ENCODE peak calls at places on chromosomes 2 and 18, in ten cellular contexts. One of them, this sample, is unnamed.
A peak's percentile ranks its signal among the peaks of the same experiment; 100 is the strongest.

GRCh38 chr2:238420878-238421694 is 5.6 kb upstream of the ASB1 start:
- DNase-seq in iPS-NIHi11: no peak
- DNase-seq in GM12865: no peak
- DNase-seq in left colon: no peak
- DNase-seq in T-helper 17 cell: no peak
- DNase-seq in adipocyte: no peak
- DNase-seq in activated CD4-positive, alpha-beta T cell treated with anti-CD3 and anti-CD28 coated beads, Interleukin-2, amount 50 U/mL, for 24 hours: no peak
- DNase-seq in PC-9: no peak
- DNase-seq in uterus: no peak
- DNase-seq in lower lobe of right lung: no peak
- DNase-seq in this sample: no peak

GRCh38 chr2:116953-117352 is 70.6 kb upstream of the FAM110C start:
- DNase-seq in iPS-NIHi11: no peak
- DNase-seq in GM12865: no peak
- DNase-seq in left colon: no peak
- DNase-seq in T-helper 17 cell: no peak
- DNase-seq in adipocyte: no peak
- DNase-seq in activated CD4-positive, alpha-beta T cell treated with anti-CD3 and anti-CD28 coated beads, Interleukin-2, amount 50 U/mL, for 24 hours: no peak
- DNase-seq in PC-9: no peak
- DNase-seq in uterus: no peak
- DNase-seq in lower lobe of right lung: no peak
- DNase-seq in this sample: no peak

GRCh38 chr2:100264121-100264520 is 58.2 kb downstream of the LONRF2 start:
- DNase-seq in iPS-NIHi11: no peak
- DNase-seq in GM12865: no peak
- DNase-seq in left colon: no peak
- DNase-seq in T-helper 17 cell: no peak
- DNase-seq in adipocyte: no peak
- DNase-seq in activated CD4-positive, alpha-beta T cell treated with anti-CD3 and anti-CD28 coated beads, Interleukin-2, amount 50 U/mL, for 24 hours: no peak
- DNase-seq in PC-9: no peak
- DNase-seq in uterus: no peak
- DNase-seq in lower lobe of right lung: no peak
- DNase-seq in this sample: no peak

GRCh38 chr18:74951165-74951760 is 257.7 kb downstream of the PTGR3 start:
- DNase-seq in iPS-NIHi11: no peak
- DNase-seq in GM12865: peak; percentile 35
- DNase-seq in left colon: peak; percentile 36
- DNase-seq in T-helper 17 cell: no peak
- DNase-seq in adipocyte: peak; percentile 88
- DNase-seq in activated CD4-positive, alpha-beta T cell treated with anti-CD3 and anti-CD28 coated beads, Interleukin-2, amount 50 U/mL, for 24 hours: no peak
- DNase-seq in PC-9: peak; percentile 43
- DNase-seq in uterus: no peak
- DNase-seq in lower lobe of right lung: peak; percentile 75
- DNase-seq in this sample: no peak

GRCh38 chr18:6414118-6414722 is 491 bp downstream of the L3MBTL4 start:
- DNase-seq in iPS-NIHi11: peak; percentile 75
- DNase-seq in GM12865: peak; percentile 80
- DNase-seq in left colon: peak; percentile 80
- DNase-seq in T-helper 17 cell: no peak
- DNase-seq in adipocyte: peak; percentile 52
- DNase-seq in activated CD4-positive, alpha-beta T cell treated with anti-CD3 and anti-CD28 coated beads, Interleukin-2, amount 50 U/mL, for 24 hours: no peak
- DNase-seq in PC-9: no peak
- DNase-seq in uterus: peak; percentile 65
- DNase-seq in lower lobe of right lung: peak; percentile 87
- DNase-seq in this sample: no peak

GRCh38 chr2:222380456-222380855 is 43.9 kb upstream of the SGPP2 start:
- DNase-seq in iPS-NIHi11: no peak
- DNase-seq in GM12865: no peak
- DNase-seq in left colon: no peak
- DNase-seq in T-helper 17 cell: no peak
- DNase-seq in adipocyte: no peak
- DNase-seq in activated CD4-positive, alpha-beta T cell treated with anti-CD3 and anti-CD28 coated beads, Interleukin-2, amount 50 U/mL, for 24 hours: no peak
- DNase-seq in PC-9: no peak
- DNase-seq in uterus: no peak
- DNase-seq in lower lobe of right lung: no peak
- DNase-seq in this sample: no peak

GRCh38 chr2:171279983-171280790 is 119.5 kb upstream of the TLK1 start:
- DNase-seq in iPS-NIHi11: no peak
- DNase-seq in GM12865: no peak
- DNase-seq in left colon: no peak
- DNase-seq in T-helper 17 cell: no peak
- DNase-seq in adipocyte: no peak
- DNase-seq in activated CD4-positive, alpha-beta T cell treated with anti-CD3 and anti-CD28 coated beads, Interleukin-2, amount 50 U/mL, for 24 hours: no peak
- DNase-seq in PC-9: no peak
- DNase-seq in uterus: no peak
- DNase-seq in lower lobe of right lung: no peak
- DNase-seq in this sample: no peak

GRCh38 chr2:9558948-9559381 is 3.3 kb upstream of the ADAM17 start:
- DNase-seq in iPS-NIHi11: no peak
- DNase-seq in GM12865: peak; percentile 24
- DNase-seq in left colon: no peak
- DNase-seq in T-helper 17 cell: no peak
- DNase-seq in adipocyte: peak; percentile 95
- DNase-seq in activated CD4-positive, alpha-beta T cell treated with anti-CD3 and anti-CD28 coated beads, Interleukin-2, amount 50 U/mL, for 24 hours: no peak
- DNase-seq in PC-9: peak; percentile 99
- DNase-seq in uterus: peak; percentile 46
- DNase-seq in lower lobe of right lung: no peak
- DNase-seq in this sample: no peak

GRCh38 chr2:54898451-54899226 is 151.6 kb downstream of the RTN4 start:
- DNase-seq in iPS-NIHi11: no peak
- DNase-seq in GM12865: no peak
- DNase-seq in left colon: no peak
- DNase-seq in T-helper 17 cell: no peak
- DNase-seq in adipocyte: no peak
- DNase-seq in activated CD4-positive, alpha-beta T cell treated with anti-CD3 and anti-CD28 coated beads, Interleukin-2, amount 50 U/mL, for 24 hours: no peak
- DNase-seq in PC-9: no peak
- DNase-seq in uterus: no peak
- DNase-seq in lower lobe of right lung: no peak
- DNase-seq in this sample: no peak

GRCh38 chr2:54750040-54750439 is 26.6 kb downstream of the EML6 start:
- DNase-seq in iPS-NIHi11: no peak
- DNase-seq in GM12865: no peak
- DNase-seq in left colon: no peak
- DNase-seq in T-helper 17 cell: no peak
- DNase-seq in adipocyte: no peak
- DNase-seq in activated CD4-positive, alpha-beta T cell treated with anti-CD3 and anti-CD28 coated beads, Interleukin-2, amount 50 U/mL, for 24 hours: no peak
- DNase-seq in PC-9: no peak
- DNase-seq in uterus: no peak
- DNase-seq in lower lobe of right lung: no peak
- DNase-seq in this sample: no peak

GRCh38 chr2:190637331-190637734 is 11.6 kb upstream of the NAB1 start:
- DNase-seq in iPS-NIHi11: no peak
- DNase-seq in GM12865: no peak
- DNase-seq in left colon: no peak
- DNase-seq in T-helper 17 cell: no peak
- DNase-seq in adipocyte: peak; percentile 71
- DNase-seq in activated CD4-positive, alpha-beta T cell treated with anti-CD3 and anti-CD28 coated beads, Interleukin-2, amount 50 U/mL, for 24 hours: no peak
- DNase-seq in PC-9: no peak
- DNase-seq in uterus: no peak
- DNase-seq in lower lobe of right lung: no peak
- DNase-seq in this sample: no peak

GRCh38 chr2:200777275-200777674 is 34.4 kb upstream of the BZW1 start:
- DNase-seq in iPS-NIHi11: no peak
- DNase-seq in GM12865: no peak
- DNase-seq in left colon: no peak
- DNase-seq in T-helper 17 cell: no peak
- DNase-seq in adipocyte: no peak
- DNase-seq in activated CD4-positive, alpha-beta T cell treated with anti-CD3 and anti-CD28 coated beads, Interleukin-2, amount 50 U/mL, for 24 hours: no peak
- DNase-seq in PC-9: peak; percentile 63
- DNase-seq in uterus: no peak
- DNase-seq in lower lobe of right lung: no peak
- DNase-seq in this sample: no peak

GRCh38 chr2:85945576-85945975 is 56.8 kb upstream of the ST3GAL5 start:
- DNase-seq in iPS-NIHi11: no peak
- DNase-seq in GM12865: no peak
- DNase-seq in left colon: no peak
- DNase-seq in T-helper 17 cell: no peak
- DNase-seq in adipocyte: no peak
- DNase-seq in activated CD4-positive, alpha-beta T cell treated with anti-CD3 and anti-CD28 coated beads, Interleukin-2, amount 50 U/mL, for 24 hours: no peak
- DNase-seq in PC-9: no peak
- DNase-seq in uterus: no peak
- DNase-seq in lower lobe of right lung: no peak
- DNase-seq in this sample: no peak

GRCh38 chr2:217090024-217090473 is 230.2 kb upstream of the TNP1 start:
- DNase-seq in iPS-NIHi11: no peak
- DNase-seq in GM12865: peak; percentile 85
- DNase-seq in left colon: no peak
- DNase-seq in T-helper 17 cell: no peak
- DNase-seq in adipocyte: no peak
- DNase-seq in activated CD4-positive, alpha-beta T cell treated with anti-CD3 and anti-CD28 coated beads, Interleukin-2, amount 50 U/mL, for 24 hours: no peak
- DNase-seq in PC-9: no peak
- DNase-seq in uterus: no peak
- DNase-seq in lower lobe of right lung: no peak
- DNase-seq in this sample: no peak

GRCh38 chr2:40364143-40364903 is 87.6 kb downstream of the SLC8A1 start:
- DNase-seq in iPS-NIHi11: no peak
- DNase-seq in GM12865: no peak
- DNase-seq in left colon: no peak
- DNase-seq in T-helper 17 cell: no peak
- DNase-seq in adipocyte: peak; percentile 72
- DNase-seq in activated CD4-positive, alpha-beta T cell treated with anti-CD3 and anti-CD28 coated beads, Interleukin-2, amount 50 U/mL, for 24 hours: no peak
- DNase-seq in PC-9: no peak
- DNase-seq in uterus: no peak
- DNase-seq in lower lobe of right lung: no peak
- DNase-seq in this sample: no peak

GRCh38 chr2:207258191-207258991 is 92.6 kb upstream of the KLF7 start:
- DNase-seq in iPS-NIHi11: no peak
- DNase-seq in GM12865: no peak
- DNase-seq in left colon: peak; percentile 63
- DNase-seq in T-helper 17 cell: no peak
- DNase-seq in adipocyte: peak; percentile 97
- DNase-seq in activated CD4-positive, alpha-beta T cell treated with anti-CD3 and anti-CD28 coated beads, Interleukin-2, amount 50 U/mL, for 24 hours: no peak
- DNase-seq in PC-9: peak; percentile 81
- DNase-seq in uterus: peak; percentile 82
- DNase-seq in lower lobe of right lung: peak; percentile 48
- DNase-seq in this sample: peak; percentile 67

GRCh38 chr2:96240341-96241038 is 25.3 kb downstream of the TMEM127 start:
- DNase-seq in iPS-NIHi11: no peak
- DNase-seq in GM12865: no peak
- DNase-seq in left colon: no peak
- DNase-seq in T-helper 17 cell: no peak
- DNase-seq in adipocyte: no peak
- DNase-seq in activated CD4-positive, alpha-beta T cell treated with anti-CD3 and anti-CD28 coated beads, Interleukin-2, amount 50 U/mL, for 24 hours: no peak
- DNase-seq in PC-9: no peak
- DNase-seq in uterus: no peak
- DNase-seq in lower lobe of right lung: no peak
- DNase-seq in this sample: no peak

GRCh38 chr2:30457316-30457715 is 10.3 kb downstream of the LCLAT1 start:
- DNase-seq in iPS-NIHi11: no peak
- DNase-seq in GM12865: no peak
- DNase-seq in left colon: no peak
- DNase-seq in T-helper 17 cell: no peak
- DNase-seq in adipocyte: no peak
- DNase-seq in activated CD4-positive, alpha-beta T cell treated with anti-CD3 and anti-CD28 coated beads, Interleukin-2, amount 50 U/mL, for 24 hours: no peak
- DNase-seq in PC-9: no peak
- DNase-seq in uterus: no peak
- DNase-seq in lower lobe of right lung: no peak
- DNase-seq in this sample: no peak

GRCh38 chr2:175844169-175844568 is 157.9 kb downstream of the LNPK start:
- DNase-seq in iPS-NIHi11: peak; percentile 48
- DNase-seq in GM12865: no peak
- DNase-seq in left colon: no peak
- DNase-seq in T-helper 17 cell: no peak
- DNase-seq in adipocyte: peak; percentile 61
- DNase-seq in activated CD4-positive, alpha-beta T cell treated with anti-CD3 and anti-CD28 coated beads, Interleukin-2, amount 50 U/mL, for 24 hours: no peak
- DNase-seq in PC-9: peak; percentile 73
- DNase-seq in uterus: no peak
- DNase-seq in lower lobe of right lung: no peak
- DNase-seq in this sample: no peak

GRCh38 chr2:77434880-77435279 is 87.3 kb downstream of the LRRTM4 start:
- DNase-seq in iPS-NIHi11: no peak
- DNase-seq in GM12865: no peak
- DNase-seq in left colon: no peak
- DNase-seq in T-helper 17 cell: no peak
- DNase-seq in adipocyte: no peak
- DNase-seq in activated CD4-positive, alpha-beta T cell treated with anti-CD3 and anti-CD28 coated beads, Interleukin-2, amount 50 U/mL, for 24 hours: no peak
- DNase-seq in PC-9: no peak
- DNase-seq in uterus: no peak
- DNase-seq in lower lobe of right lung: no peak
- DNase-seq in this sample: no peak

GRCh38 chr2:212897296-212897695 is 254.1 kb downstream of the IKZF2 start:
- DNase-seq in iPS-NIHi11: no peak
- DNase-seq in GM12865: no peak
- DNase-seq in left colon: no peak
- DNase-seq in T-helper 17 cell: no peak
- DNase-seq in adipocyte: peak; percentile 47
- DNase-seq in activated CD4-positive, alpha-beta T cell treated with anti-CD3 and anti-CD28 coated beads, Interleukin-2, amount 50 U/mL, for 24 hours: no peak
- DNase-seq in PC-9: no peak
- DNase-seq in uterus: no peak
- DNase-seq in lower lobe of right lung: no peak
- DNase-seq in this sample: no peak

GRCh38 chr18:64663086-64663485 is 514.2 kb upstream of the LINC00305 start:
- DNase-seq in iPS-NIHi11: no peak
- DNase-seq in GM12865: no peak
- DNase-seq in left colon: no peak
- DNase-seq in T-helper 17 cell: no peak
- DNase-seq in adipocyte: no peak
- DNase-seq in activated CD4-positive, alpha-beta T cell treated with anti-CD3 and anti-CD28 coated beads, Interleukin-2, amount 50 U/mL, for 24 hours: no peak
- DNase-seq in PC-9: no peak
- DNase-seq in uterus: no peak
- DNase-seq in lower lobe of right lung: no peak
- DNase-seq in this sample: no peak

GRCh38 chr2:96287273-96287856 is 18.0 kb downstream of the SNRNP200 start:
- DNase-seq in iPS-NIHi11: no peak
- DNase-seq in GM12865: peak; percentile 21
- DNase-seq in left colon: no peak
- DNase-seq in T-helper 17 cell: no peak
- DNase-seq in adipocyte: no peak
- DNase-seq in activated CD4-positive, alpha-beta T cell treated with anti-CD3 and anti-CD28 coated beads, Interleukin-2, amount 50 U/mL, for 24 hours: no peak
- DNase-seq in PC-9: no peak
- DNase-seq in uterus: no peak
- DNase-seq in lower lobe of right lung: no peak
- DNase-seq in this sample: no peak

GRCh38 chr18:13558132-13558531 is 168.2 kb downstream of the FAM210A start:
- DNase-seq in iPS-NIHi11: peak; percentile 76
- DNase-seq in GM12865: peak; percentile 82
- DNase-seq in left colon: no peak
- DNase-seq in T-helper 17 cell: no peak
- DNase-seq in adipocyte: peak; percentile 41
- DNase-seq in activated CD4-positive, alpha-beta T cell treated with anti-CD3 and anti-CD28 coated beads, Interleukin-2, amount 50 U/mL, for 24 hours: no peak
- DNase-seq in PC-9: no peak
- DNase-seq in uterus: no peak
- DNase-seq in lower lobe of right lung: peak; percentile 64
- DNase-seq in this sample: peak; percentile 36

GRCh38 chr2:122338000-122338399 is 582.5 kb downstream of the TSN start:
- DNase-seq in iPS-NIHi11: no peak
- DNase-seq in GM12865: no peak
- DNase-seq in left colon: no peak
- DNase-seq in T-helper 17 cell: no peak
- DNase-seq in adipocyte: no peak
- DNase-seq in activated CD4-positive, alpha-beta T cell treated with anti-CD3 and anti-CD28 coated beads, Interleukin-2, amount 50 U/mL, for 24 hours: no peak
- DNase-seq in PC-9: no peak
- DNase-seq in uterus: no peak
- DNase-seq in lower lobe of right lung: no peak
- DNase-seq in this sample: no peak

GRCh38 chr2:178796079-178796677 is 11.0 kb downstream of the TTN start:
- DNase-seq in iPS-NIHi11: peak; percentile 24
- DNase-seq in GM12865: peak; percentile 54
- DNase-seq in left colon: no peak
- DNase-seq in T-helper 17 cell: no peak
- DNase-seq in adipocyte: peak; percentile 83
- DNase-seq in activated CD4-positive, alpha-beta T cell treated with anti-CD3 and anti-CD28 coated beads, Interleukin-2, amount 50 U/mL, for 24 hours: no peak
- DNase-seq in PC-9: peak; percentile 65
- DNase-seq in uterus: no peak
- DNase-seq in lower lobe of right lung: no peak
- DNase-seq in this sample: no peak